ENCODE peak calls at places on chromosomes 3 and 15, in six cellular contexts. Q is neuronal stem cell, V is H9, R is IMR-90, T is mesenchymal stem cell, J is H1. X is an unnamed sample.
A peak's percentile ranks its signal among the peaks of the same experiment; 100 is the strongest.

GRCh38 chr3:51283421-51283820 is 101.7 kb upstream of the MANF start:
- DNase-seq in Q (no peak), V (no peak), R (peak; percentile 11), T (no peak), J (no peak), X (no peak)

GRCh38 chr15:45720183-45720582 is 85.4 kb downstream of the SQOR start:
- DNase-seq in Q (no peak), V (no peak), R (no peak), T (no peak), J (no peak), X (no peak)

GRCh38 chr15:58469432-58470353 is 37.9 kb downstream of the LIPC start:
- DNase-seq in Q (no peak), V (peak; percentile 47), R (peak; percentile 97), T (peak; percentile 86), J (no peak), X (peak; percentile 97)

GRCh38 chr3:58092516-58092915 is 84.3 kb downstream of the FLNB start:
- DNase-seq in Q (no peak), V (no peak), R (peak; percentile 21), T (peak; percentile 41), J (no peak), X (no peak)

GRCh38 chr3:76369170-76369569 is 583.8 kb upstream of the ZNF717 start:
- DNase-seq in Q (no peak), V (no peak), R (peak; percentile 69), T (peak; percentile 66), J (no peak), X (no peak)

GRCh38 chr15:50390549-50391264 is 33.5 kb upstream of the USP8 start:
- DNase-seq in Q (no peak), V (no peak), R (no peak), T (no peak), J (no peak), X (peak; percentile 62)

GRCh38 chr15:93088981-93089854 is at the start of gene RGMA:
- DNase-seq in Q (peak; percentile 63), V (peak; percentile 65), R (no peak), T (no peak), J (peak; percentile 71), X (no peak)

GRCh38 chr15:56817266-56817665 is 84.0 kb upstream of the ZNF280D start:
- DNase-seq in Q (peak; percentile 12), V (no peak), R (peak; percentile 65), T (peak; percentile 21), J (no peak), X (peak; percentile 3)

GRCh38 chr15:77266708-77267387 is 153.1 kb downstream of the PEAK1 start:
- DNase-seq in Q (no peak), V (peak; percentile 55), R (peak; percentile 64), T (peak; percentile 59), J (no peak), X (peak; percentile 8)

GRCh38 chr3:131568460-131568859 is 65.7 kb upstream of the MRPL3 start:
- DNase-seq in Q (no peak), V (peak; percentile 52), R (no peak), T (no peak), J (no peak), X (no peak)

GRCh38 chr3:52193059-52193458 is 4.9 kb upstream of the ALAS1 start:
- DNase-seq in Q (no peak), V (no peak), R (peak; percentile 44), T (peak; percentile 31), J (no peak), X (no peak)

GRCh38 chr15:29566914-29567313 is 255.4 kb downstream of the TJP1 start:
- DNase-seq in Q (no peak), V (no peak), R (no peak), T (no peak), J (no peak), X (no peak)

GRCh38 chr3:59429203-59429602 is 379.4 kb upstream of the CFAP20DC start:
- DNase-seq in Q (no peak), V (no peak), R (peak; percentile 31), T (peak; percentile 18), J (no peak), X (no peak)

GRCh38 chr3:48997714-48998637 is 7.9 kb downstream of the P4HTM start:
- DNase-seq in Q (no peak), V (peak; percentile 52), R (no peak), T (no peak), J (peak; percentile 63), X (no peak)

GRCh38 chr15:88604972-88605506 is 16.1 kb upstream of the AEN start:
- DNase-seq in Q (no peak), V (no peak), R (no peak), T (no peak), J (no peak), X (no peak)

GRCh38 chr3:126132751-126133511 is 47.5 kb downstream of the ALDH1L1 start:
- DNase-seq in Q (no peak), V (peak; percentile 67), R (peak; percentile 12), T (peak; percentile 14), J (peak; percentile 60), X (no peak)

GRCh38 chr15:65551183-65551582 is 20.9 kb downstream of the HACD3 start:
- DNase-seq in Q (no peak), V (no peak), R (no peak), T (no peak), J (no peak), X (no peak)

GRCh38 chr3:61411009-61411662 is 150.2 kb upstream of the PTPRG start:
- DNase-seq in Q (no peak), V (no peak), R (no peak), T (no peak), J (no peak), X (no peak)

GRCh38 chr3:112884678-112885290 is 38.1 kb upstream of the CD200R1L start:
- DNase-seq in Q (no peak), V (no peak), R (no peak), T (no peak), J (no peak), X (no peak)

GRCh38 chr3:146903927-146904326 is 298.8 kb upstream of the PLSCR5 start:
- DNase-seq in Q (no peak), V (no peak), R (no peak), T (no peak), J (no peak), X (no peak)
- H4K91ac ChIP-seq in Q (no peak overlapping the region), V (no peak overlapping the region), R (no peak overlapping the region), T (no peak overlapping the region), J (no peak overlapping the region), X (no peak overlapping the region)

GRCh38 chr3:12807960-12808359 is 11.5 kb downstream of the CAND2 start:
- DNase-seq in Q (no peak), V (no peak), R (no peak), T (no peak), J (no peak), X (no peak)

GRCh38 chr3:12809001-12809400 is 12.5 kb downstream of the CAND2 start:
- DNase-seq in Q (no peak), V (no peak), R (no peak), T (no peak), J (no peak), X (no peak)

GRCh38 chr3:12808587-12808986 is 12.1 kb downstream of the CAND2 start:
- DNase-seq in Q (no peak), V (no peak), R (no peak), T (no peak), J (no peak), X (no peak)

GRCh38 chr3:12810013-12810780 is 13.7 kb downstream of the CAND2 start:
- DNase-seq in Q (peak; percentile 96), V (peak; percentile 97), R (peak; percentile 81), T (peak; percentile 91), J (peak; percentile 99), X (peak; percentile 85)

DNA sequence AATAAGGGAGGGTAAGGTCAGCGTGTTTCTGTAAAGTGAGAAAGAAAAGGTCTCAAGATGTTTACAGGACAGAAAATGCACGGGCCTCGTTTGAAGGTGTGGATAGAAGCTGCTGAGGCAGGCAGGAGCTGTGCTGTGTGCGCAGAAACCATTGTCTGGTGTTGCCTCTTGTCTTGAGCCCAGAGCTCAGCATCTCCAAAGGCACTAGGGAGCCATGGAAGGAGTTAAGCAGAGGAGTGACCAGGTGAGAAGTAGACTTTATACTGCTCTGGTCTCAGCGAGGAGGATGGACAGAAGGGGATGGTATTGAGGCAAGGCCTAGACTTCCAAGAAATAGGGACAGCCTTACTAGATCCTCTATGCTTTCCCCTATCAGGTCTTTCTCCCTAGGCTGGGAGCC is 13.0 kb downstream of the CAND2 start:
- DNase-seq in Q (no peak), V (no peak), R (no peak), T (no peak), J (no peak), X (no peak)
- H3K14ac ChIP-seq in Q (no peak overlapping the region), V (no peak overlapping the region), R (no peak overlapping the region), T (no peak overlapping the region), J (no peak overlapping the region), X (no peak overlapping the region)

DNA sequence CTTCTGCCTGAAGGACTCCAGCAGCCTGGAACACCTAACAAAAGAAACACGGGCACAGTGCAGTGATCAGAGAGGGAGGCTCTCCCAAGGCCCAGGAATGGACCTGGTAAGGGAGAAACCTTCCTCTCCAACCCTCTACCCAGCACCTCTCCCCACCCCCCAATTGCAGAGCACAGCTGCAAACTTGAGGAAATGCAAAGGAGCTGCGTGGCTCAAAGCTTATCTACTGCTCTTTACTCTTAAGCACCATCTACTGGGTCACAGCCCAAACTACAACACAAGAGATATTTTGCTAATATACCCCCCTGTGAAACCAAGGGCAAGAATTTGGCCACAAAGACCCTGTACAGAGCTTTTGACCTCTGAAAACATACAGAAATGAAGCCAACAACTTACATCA is 328.3 kb downstream of the OXSM start:
- DNase-seq in Q (no peak), V (peak; percentile 67), R (no peak), T (no peak), J (peak; percentile 47), X (no peak)
- H2AFZ ChIP-seq in Q (no peak overlapping the region), V (no peak overlapping the region), R (no peak overlapping the region), T (no peak overlapping the region), J (peak overlapping the region; percentile 81), X (no peak overlapping the region)

GRCh38 chr3:128433630-128434185 is 33.0 kb downstream of the DNAJB8 start:
- DNase-seq in Q (no peak), V (peak; percentile 81), R (no peak), T (no peak), J (no peak), X (peak; percentile 99)

GRCh38 chr3:128434524-128434923 is 32.2 kb downstream of the DNAJB8 start:
- DNase-seq in Q (no peak), V (no peak), R (no peak), T (no peak), J (no peak), X (no peak)

GRCh38 chr3:128431803-128432300 is 34.8 kb downstream of the DNAJB8 start:
- DNase-seq in Q (no peak), V (peak; percentile 47), R (no peak), T (no peak), J (peak; percentile 38), X (no peak)

GRCh38 chr3:128432301-128432897 is 34.3 kb downstream of the DNAJB8 start:
- DNase-seq in Q (no peak), V (peak; percentile 69), R (no peak), T (no peak), J (peak; percentile 80), X (peak; percentile 81)

DNA sequence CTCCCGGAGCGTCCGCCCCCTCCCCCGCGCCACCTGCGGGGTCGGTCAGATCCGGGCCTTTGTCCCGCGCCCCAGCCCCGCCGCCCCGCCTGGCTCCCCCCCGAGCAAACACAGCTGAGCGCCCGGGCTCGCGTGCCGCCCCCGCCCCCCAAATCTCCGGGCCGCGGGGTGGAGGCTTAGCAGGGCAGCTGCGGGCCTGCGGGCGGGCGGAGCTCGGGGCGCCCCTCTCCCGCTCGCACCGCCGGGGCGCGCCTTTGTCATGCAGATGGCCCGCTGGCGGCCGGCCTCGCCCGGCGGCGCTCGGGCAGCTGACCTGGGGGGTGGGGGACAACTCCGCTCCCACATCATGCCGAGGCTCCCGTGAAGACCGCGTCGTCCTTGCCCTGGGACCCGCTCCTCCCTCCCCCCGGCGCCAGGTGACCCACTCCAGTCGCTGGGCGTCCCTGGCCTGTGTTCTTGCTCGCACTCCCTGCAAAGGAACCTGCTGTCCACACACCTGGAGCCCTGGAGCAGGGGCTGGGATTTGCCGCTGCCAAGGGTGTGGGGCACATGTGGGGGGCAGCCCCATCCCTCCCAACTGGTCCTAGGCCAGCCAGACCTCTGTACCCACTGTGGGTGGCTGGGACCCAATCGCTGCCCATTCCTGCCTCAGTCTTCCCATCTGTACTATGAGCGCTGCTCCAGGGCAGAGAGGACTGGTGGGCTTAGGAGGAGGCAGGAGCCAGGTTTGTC is 33.6 kb downstream of the DNAJB8 start:
- DNase-seq in Q (peak; percentile 56), V (peak; percentile 74), R (no peak), T (no peak), J (peak; percentile 75), X (peak; percentile 89)
- H4K91ac ChIP-seq in Q (peak overlapping the region; percentile 79), V (peak overlapping the region; percentile 29), R (no peak overlapping the region), T (no peak overlapping the region), J (peak overlapping the region; percentile 97), X (peak overlapping the region; percentile 94)